ENCODE peak calls at places on chromosomes 16 and 17, in seven cellular contexts. V is tibial nerve, O is ovary, H is spleen, R is IMR-90, M is neural progenitor cell, X is tibial artery. G is an unnamed sample.

GRCh38 chr17:67216544-67217320 is 28.3 kb downstream of the HELZ start:
- DNase-seq in V (no peak), O (no peak), H (no peak), R (no peak), M (no peak), X (no peak), G (no peak)

GRCh38 chr16:17404903-17405691 is 65.7 kb downstream of the XYLT1 start:
- DNase-seq in V (peak; percentile 73), O (peak; percentile 79), H (no peak), R (peak; percentile 49), M (no peak), X (peak; percentile 99), G (peak; percentile 50)

GRCh38 chr17:27544350-27545131 is 86.4 kb upstream of the LGALS9 start:
- DNase-seq in V (no peak), O (no peak), H (peak; percentile 51), R (peak; percentile 63), M (no peak), X (no peak), G (no peak)

GRCh38 chr16:4918790-4919210 is 18.1 kb downstream of the PPL start:
- DNase-seq in V (no peak), O (no peak), H (no peak), R (no peak), M (no peak), X (no peak), G (peak; percentile 32)

GRCh38 chr16:734208-734980 is 6.4 kb downstream of the CIAO3 start:
- DNase-seq in V (no peak), O (no peak), H (no peak), R (no peak), M (no peak), X (peak; percentile 58), G (no peak)

GRCh38 chr17:42493324-42493723 is 34.6 kb downstream of the ATP6V0A1 start:
- DNase-seq in V (no peak), O (no peak), H (no peak), R (no peak), M (no peak), X (no peak), G (no peak)

GRCh38 chr16:1538804-1539520 is 5.5 kb downstream of the TMEM204 start:
- DNase-seq in V (no peak), O (peak; percentile 15), H (no peak), R (no peak), M (peak; percentile 16), X (no peak), G (no peak)

GRCh38 chr17:48351916-48352332 is 78.1 kb downstream of the SKAP1 start:
- DNase-seq in V (no peak), O (no peak), H (no peak), R (peak; percentile 67), M (peak; percentile 34), X (no peak), G (no peak)

GRCh38 chr17:49508061-49508865 is 13.2 kb downstream of the NGFR start:
- DNase-seq in V (no peak), O (no peak), H (no peak), R (no peak), M (peak; percentile 72), X (no peak), G (no peak)

GRCh38 chr16:65876200-65876498 is 490.3 kb upstream of the CDH5 start:
- DNase-seq in V (no peak), O (no peak), H (no peak), R (peak; percentile 51), M (no peak), X (no peak), G (no peak)

GRCh38 chr16:84356176-84356575 is 12.2 kb upstream of the ATP2C2 start:
- DNase-seq in V (no peak), O (no peak), H (peak; percentile 41), R (no peak), M (no peak), X (no peak), G (no peak)

GRCh38 chr16:89150981-89151380 is 20.6 kb upstream of the CDH15 start:
- DNase-seq in V (no peak), O (no peak), H (peak; percentile 19), R (no peak), M (no peak), X (no peak), G (no peak)

GRCh38 chr17:17024778-17025300 is 17.4 kb upstream of the MPRIP start:
- DNase-seq in V (no peak), O (no peak), H (no peak), R (no peak), M (no peak), X (no peak), G (no peak)

GRCh38 chr17:6706996-6707395 is 6.2 kb downstream of the SLC13A5 start:
- DNase-seq in V (no peak), O (no peak), H (no peak), R (no peak), M (no peak), X (peak; percentile 51), G (no peak)

GRCh38 chr17:74742978-74743545 is 5.4 kb upstream of the NHERF1 start:
- DNase-seq in V (no peak), O (no peak), H (peak; percentile 76), R (no peak), M (no peak), X (no peak), G (no peak)
- H3K4me1 ChIP-seq in V (peaks cover 37% of the 10 kb centered on the region), O (peaks cover 6% of the 10 kb centered on the region), H (peaks cover 93% of the 10 kb centered on the region), R (peaks cover 5% of the 10 kb centered on the region), M (peaks cover 35% of the 10 kb centered on the region), X (no peaks in the 10 kb centered on the region), G (peaks cover 22% of the 10 kb centered on the region)

GRCh38 chr16:15507299-15507958 is 73.0 kb downstream of the BMERB1 start:
- DNase-seq in V (peak; percentile 51), O (no peak), H (no peak), R (peak; percentile 53), M (no peak), X (peak; percentile 79), G (no peak)
- TF ChIP-seq CTCF in V (no peak), O (no peak), H (no peak), R (no peak), M (no peak), X (no peak), G (no peak)

DNA sequence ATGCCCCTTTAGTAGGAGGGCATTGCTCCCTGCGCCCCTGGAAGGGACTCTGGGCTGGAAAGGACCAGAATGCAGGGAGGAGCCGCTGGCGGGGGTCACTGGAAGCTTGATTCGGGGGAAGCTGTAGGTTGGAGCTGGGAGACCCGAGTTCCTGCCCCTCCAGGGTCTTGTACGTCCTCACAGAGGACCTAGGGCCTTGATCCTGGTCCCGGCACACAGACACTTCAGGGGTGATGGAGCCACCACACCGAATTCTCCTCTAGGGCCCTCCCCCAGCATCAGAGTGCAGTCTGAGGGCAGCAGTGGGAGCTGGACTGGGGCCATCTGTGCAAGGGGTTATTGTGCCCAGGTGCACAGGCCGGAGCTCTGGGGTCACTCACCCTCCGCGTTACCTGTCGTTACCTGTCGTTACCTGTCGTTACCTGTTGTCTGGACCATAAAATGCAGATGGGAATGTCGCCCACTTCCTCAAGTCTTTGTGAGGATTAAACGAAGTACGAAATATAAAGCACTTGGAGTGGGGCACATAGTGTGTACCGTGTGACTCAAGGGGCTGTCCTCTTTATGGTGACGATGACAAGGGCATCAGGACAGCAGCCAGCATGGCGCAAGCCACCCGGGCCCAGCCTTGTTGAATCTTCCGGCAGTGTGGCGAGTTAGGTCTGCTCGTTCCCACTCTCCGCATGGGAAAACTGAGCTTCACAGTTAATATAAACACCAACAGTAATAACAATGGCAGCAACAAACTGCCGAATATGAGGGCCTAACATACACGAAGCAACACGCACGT is 48.6 kb downstream of the CMIP start:
- DNase-seq in V (no peak), O (no peak), H (peak; percentile 67), R (no peak), M (no peak), X (no peak), G (no peak)
- H3K27ac ChIP-seq in V (peak overlapping the region; percentile 80), O (no peak overlapping the region), H (no peak overlapping the region), R (no peak overlapping the region), M (peak overlapping the region; percentile 89), X (no peak overlapping the region), G (peak overlapping the region; percentile 84)

DNA sequence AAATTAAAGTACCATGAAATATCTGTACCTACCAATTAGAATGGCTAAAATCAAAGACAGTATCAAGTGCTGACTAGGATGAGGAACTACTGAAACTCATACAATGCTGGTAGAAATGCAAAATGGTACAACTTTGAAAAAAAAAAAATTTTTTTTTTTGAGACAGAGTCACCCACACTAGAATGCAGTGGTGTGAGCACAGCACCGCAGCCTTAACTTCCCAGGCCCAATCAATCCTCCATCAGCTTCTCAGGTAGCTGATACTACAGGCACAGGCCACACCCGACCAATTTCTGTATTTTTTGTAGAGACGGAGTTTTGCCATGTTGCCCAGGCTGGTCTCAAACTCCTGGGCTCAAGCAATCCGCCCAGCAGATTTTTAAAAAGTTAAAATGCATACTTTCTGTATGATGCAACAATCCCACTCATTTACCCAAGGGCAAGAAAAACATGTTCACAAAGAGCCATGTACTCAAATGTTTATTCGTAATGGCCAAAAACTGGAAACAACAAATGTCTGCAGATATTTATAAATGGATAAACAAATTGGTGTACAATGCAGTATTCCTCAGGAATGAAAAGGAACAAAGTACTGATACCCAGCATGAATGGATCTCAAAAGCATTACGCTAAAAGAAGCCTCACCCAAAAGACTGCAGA is 8.7 kb downstream of the SMURF2 start:
- DNase-seq in V (no peak), O (no peak), H (no peak), R (peak; percentile 43), M (no peak), X (no peak), G (no peak)
- H3K4me1 ChIP-seq in V (peaks cover 22% of the 10 kb centered on the region), O (peaks cover 1% of the 10 kb centered on the region), H (peaks cover 28% of the 10 kb centered on the region), R (peaks cover 7% of the 10 kb centered on the region), M (no peaks in the 10 kb centered on the region), X (no peaks in the 10 kb centered on the region), G (peaks cover 12% of the 10 kb centered on the region)

GRCh38 chr17:57106107-57106835 is 21.2 kb downstream of the AKAP1 start:
- DNase-seq in V (no peak), O (no peak), H (no peak), R (no peak), M (peak; percentile 50), X (no peak), G (peak; percentile 52)
- TF ChIP-seq CTCF in V (no peak), O (no peak), H (no peak), R (no peak), M (peak; percentile 51), X (no peak), G (peak; percentile 48)

GRCh38 chr17:11492511-11492910 is 105.8 kb upstream of the DNAH9 start:
- DNase-seq in V (no peak), O (no peak), H (no peak), R (no peak), M (no peak), X (no peak), G (no peak)
- H3K27ac ChIP-seq in V (no peak overlapping the region), O (no peak overlapping the region), H (no peak overlapping the region), R (no peak overlapping the region), M (no peak overlapping the region), X (no peak overlapping the region), G (no peak overlapping the region)

G was measured in body of pancreas.